ENCODE peak calls at places on chromosomes 16 and 17, in six cellular contexts. Y, W, T, S, K and R are unnamed samples.

GRCh38 chr17:39573447-39574298 is 34.0 kb downstream of the NEUROD2 start:
- DNase-seq in Y (peak), W (peak), T (peak), S (no peak), K (no peak), R (no peak)

GRCh38 chr16:57818377-57819055 is 16.2 kb upstream of the KIFC3 start:
- DNase-seq in Y (no peak), W (no peak), T (no peak), S (no peak), K (no peak), R (no peak)

GRCh38 chr17:78910885-78911284 is 7.9 kb upstream of the CEP295NL start:
- DNase-seq in Y (no peak), W (no peak), T (no peak), S (no peak), K (no peak), R (no peak)

GRCh38 chr16:78264642-78265041 is 165.2 kb downstream of the WWOX start:
- DNase-seq in Y (no peak), W (no peak), T (no peak), S (no peak), K (no peak), R (no peak)

GRCh38 chr16:56878455-56878854 is 13.4 kb downstream of the SLC12A3 start:
- DNase-seq in Y (no peak), W (no peak), T (no peak), S (no peak), K (no peak), R (no peak)

GRCh38 chr17:82339634-82340580 is 6.3 kb upstream of the SECTM1 start:
- DNase-seq in Y (no peak), W (no peak), T (no peak), S (no peak), K (no peak), R (no peak)

GRCh38 chr17:56325561-56325960 is 172.3 kb downstream of the ANKFN1 start:
- DNase-seq in Y (no peak), W (no peak), T (no peak), S (no peak), K (no peak), R (no peak)

GRCh38 chr17:61875804-61876203 is 12.5 kb upstream of the BRIP1 start:
- DNase-seq in Y (no peak), W (no peak), T (no peak), S (no peak), K (no peak), R (no peak)

GRCh38 chr16:51146256-51146924 is 4.7 kb downstream of the SALL1 start:
- DNase-seq in Y (no peak), W (no peak), T (no peak), S (no peak), K (no peak), R (no peak)

GRCh38 chr16:88287219-88287618 is 95.5 kb upstream of the ZNF469 start:
- DNase-seq in Y (no peak), W (no peak), T (no peak), S (no peak), K (no peak), R (no peak)

GRCh38 chr16:84970447-84971127 is 40.7 kb downstream of the ZDHHC7 start:
- DNase-seq in Y (peak), W (peak), T (peak), S (peak), K (peak), R (no peak)

GRCh38 chr16:17379121-17379571 is 91.6 kb downstream of the XYLT1 start:
- DNase-seq in Y (no peak), W (no peak), T (no peak), S (no peak), K (no peak), R (no peak)

GRCh38 chr16:80738521-80738920 is 65.9 kb downstream of the CDYL2 start:
- DNase-seq in Y (no peak), W (no peak), T (no peak), S (no peak), K (no peak), R (no peak)

GRCh38 chr17:54530398-54530797 is 370.3 kb upstream of the TOM1L1 start:
- DNase-seq in Y (no peak), W (no peak), T (no peak), S (no peak), K (no peak), R (no peak)

GRCh38 chr16:84048306-84048705 is 5.7 kb upstream of the SLC38A8 start:
- DNase-seq in Y (no peak), W (no peak), T (no peak), S (no peak), K (no peak), R (no peak)

GRCh38 chr17:29039764-29040598 is 3.0 kb upstream of the PIPOX start:
- DNase-seq in Y (no peak), W (no peak), T (no peak), S (no peak), K (no peak), R (no peak)

GRCh38 chr16:84532855-84533486 is 28.5 kb upstream of the MEAK7 start:
- DNase-seq in Y (no peak), W (no peak), T (no peak), S (no peak), K (no peak), R (no peak)

GRCh38 chr16:87324411-87325275 is 7.5 kb upstream of the C16orf95 start:
- DNase-seq in Y (no peak), W (no peak), T (peak), S (peak), K (peak), R (no peak)

GRCh38 chr16:64926476-64926875 is 195.4 kb downstream of the CDH11 start:
- DNase-seq in Y (no peak), W (no peak), T (no peak), S (no peak), K (no peak), R (no peak)

GRCh38 chr17:75524971-75525805 is at the start of gene LLGL2:
- DNase-seq in Y (peak), W (peak), T (peak), S (peak), K (peak), R (no peak)

GRCh38 chr17:56909742-56910508 is 3.9 kb downstream of the TRIM25 start:
- DNase-seq in Y (no peak), W (peak), T (no peak), S (no peak), K (no peak), R (no peak)

GRCh38 chr17:38415250-38416194 is 12.7 kb upstream of the ARHGAP23 start:
- DNase-seq in Y (peak), W (no peak), T (no peak), S (no peak), K (no peak), R (no peak)

GRCh38 chr17:8479431-8479947 is 43.8 kb downstream of the NDEL1 start:
- DNase-seq in Y (no peak), W (no peak), T (no peak), S (no peak), K (no peak), R (no peak)

GRCh38 chr16:641326-642188 is at the start of gene MCRIP2:
- DNase-seq in Y (peak), W (peak), T (peak), S (peak), K (peak), R (no peak)

GRCh38 chr17:50394711-50395110 is 2.6 kb downstream of the LRRC59 start:
- DNase-seq in Y (no peak), W (no peak), T (no peak), S (no peak), K (no peak), R (no peak)

GRCh38 chr16:87597324-87597830 is 4.9 kb upstream of the JPH3 start:
- DNase-seq in Y (no peak), W (no peak), T (no peak), S (no peak), K (no peak), R (no peak)

GRCh38 chr16:85205747-85206471 is 93.6 kb upstream of the CIBAR2 start:
- DNase-seq in Y (no peak), W (no peak), T (no peak), S (no peak), K (no peak), R (no peak)

GRCh38 chr16:60674241-60674640 is 1362.0 kb downstream of the CDH8 start:
- DNase-seq in Y (no peak), W (no peak), T (no peak), S (no peak), K (no peak), R (no peak)

GRCh38 chr17:74385201-74385600 is 17.9 kb downstream of the GPR142 start:
- DNase-seq in Y (no peak), W (no peak), T (no peak), S (no peak), K (no peak), R (no peak)